ENCODE peak calls at places on chromosomes 11 and 22, in seven cellular contexts. D is HCT116, V is GM12878, Z is K562, U is H1, X is SK-N-SH, P is HepG2. K is an unnamed sample.
A peak's percentile ranks its signal among the peaks of the same experiment; 100 is the strongest.

GRCh38 chr11:85526564-85526963 is 100.6 kb downstream of the DLG2 start:
- DNase-seq in P (no peak), Z (no peak), D (no peak), X (no peak), V (no peak), U (no peak), K (no peak)

GRCh38 chr11:57649826-57650738 is at the start of gene YPEL4:
- DNase-seq in Z (peak; percentile 83), D (no peak), U (no peak), V (no peak), X (peak; percentile 88), P (no peak), K (no peak)

GRCh38 chr22:44645083-44645482 is 56.9 kb upstream of the PRR5 start:
- DNase-seq in P (peak; percentile 82), D (no peak), X (peak; percentile 11), U (no peak), V (no peak), Z (no peak), K (no peak)

GRCh38 chr11:68812526-68812925 is 29.2 kb downstream of the CPT1A start:
- DNase-seq in D (no peak), V (no peak), X (no peak), U (no peak), Z (no peak), P (no peak), K (no peak)

GRCh38 chr11:123211981-123212380 is 16.9 kb upstream of the CLMP start:
- DNase-seq in X (no peak), D (no peak), Z (no peak), P (no peak), U (no peak), V (no peak), K (no peak)

GRCh38 chr11:29318134-29318845 is 698.5 kb downstream of the KCNA4 start:
- DNase-seq in D (no peak), P (no peak), Z (no peak), V (no peak), X (no peak), U (no peak), K (no peak)

GRCh38 chr22:20571531-20572007 is 64.2 kb downstream of the MED15 start:
- DNase-seq in P (peak; percentile 16), D (no peak), Z (peak; percentile 99), U (no peak), X (peak; percentile 81), V (no peak), K (peak; percentile 13)

GRCh38 chr22:23073506-23074229 is 3.3 kb downstream of the GNAZ start:
- DNase-seq in P (no peak), V (no peak), D (no peak), U (no peak), X (no peak), Z (no peak), K (no peak)

GRCh38 chr11:86727105-86727504 is 54.7 kb upstream of the ME3 start:
- DNase-seq in X (no peak), U (no peak), Z (no peak), D (no peak), V (no peak), P (no peak), K (no peak)

GRCh38 chr11:134497586-134497985 is 85.5 kb upstream of the B3GAT1 start:
- DNase-seq in V (no peak), P (no peak), D (no peak), X (no peak), Z (no peak), U (no peak), K (no peak)

GRCh38 chr22:44972363-44973083 is 37.3 kb downstream of the PHF21B start:
- DNase-seq in Z (no peak), U (no peak), X (no peak), D (no peak), P (no peak), V (no peak), K (no peak)

GRCh38 chr22:20422965-20423635 is 14.5 kb downstream of the SCARF2 start:
- DNase-seq in V (no peak), X (peak; percentile 88), Z (no peak), D (no peak), U (no peak), P (no peak), K (no peak)

GRCh38 chr11:2694995-2695939 is 4.5 kb downstream of the KCNQ1OT1 start:
- DNase-seq in V (no peak), Z (no peak), P (no peak), D (no peak), X (no peak), U (no peak), K (no peak)

GRCh38 chr22:23132376-23133091 is 9.3 kb downstream of the RSPH14 start:
- DNase-seq in P (no peak), Z (peak; percentile 54), U (no peak), D (no peak), V (no peak), X (no peak), K (no peak)

GRCh38 chr11:16110862-16111261 is 245.5 kb downstream of the SOX6 start:
- DNase-seq in V (no peak), P (no peak), D (no peak), X (no peak), Z (no peak), U (no peak), K (no peak)

GRCh38 chr22:42217752-42218280 is 52.6 kb downstream of the TCF20 start:
- DNase-seq in U (peak; percentile 3), Z (no peak), D (no peak), P (no peak), X (no peak), V (no peak), K (no peak)

GRCh38 chr11:97871816-97872215 is 1148.9 kb upstream of the CNTN5 start:
- DNase-seq in V (no peak), P (no peak), D (no peak), Z (no peak), U (no peak), X (no peak), K (no peak)

GRCh38 chr11:69460540-69461257 is 20.8 kb upstream of the LINC01488 start:
- DNase-seq in Z (no peak), D (peak; percentile 29), V (no peak), X (no peak), P (peak; percentile 30), U (no peak), K (no peak)

GRCh38 chr22:28955817-28956216 is 72.4 kb downstream of the ZNRF3 start:
- DNase-seq in D (no peak), V (peak; percentile 60), X (no peak), Z (no peak), U (no peak), P (no peak), K (no peak)

GRCh38 chr11:6319001-6319878 is 1.1 kb downstream of the CAVIN3 start:
- DNase-seq in X (peak; percentile 16), U (no peak), V (no peak), P (no peak), Z (no peak), D (no peak), K (peak; percentile 78)

GRCh38 chr11:16945671-16946469 is 68.3 kb downstream of the PLEKHA7 start:
- DNase-seq in P (peak; percentile 68), D (peak; percentile 51), Z (peak; percentile 56), U (no peak), V (peak; percentile 61), X (peak; percentile 77), K (peak; percentile 36)

GRCh38 chr11:26700536-26701235 is 21.2 kb downstream of the SLC5A12 start:
- DNase-seq in U (no peak), D (no peak), P (no peak), X (peak; percentile 36), Z (no peak), V (no peak), K (no peak)

GRCh38 chr11:45580399-45580798 is 85.0 kb downstream of the CHST1 start:
- DNase-seq in U (no peak), P (no peak), Z (no peak), D (no peak), X (no peak), V (no peak), K (no peak)

GRCh38 chr11:94934362-94934761 is 39.0 kb downstream of the CWC15 start:
- DNase-seq in X (peak; percentile 51), V (no peak), D (no peak), P (no peak), Z (no peak), U (no peak), K (no peak)

GRCh38 chr22:50739894-50740293 is 1.9 kb downstream of the ACR start:
- DNase-seq in Z (no peak), D (no peak), U (no peak), V (no peak), P (no peak), X (no peak), K (no peak)

GRCh38 chr11:128835741-128836410 is 31.2 kb downstream of the KCNJ1 start:
- DNase-seq in P (peak; percentile 17), U (no peak), D (no peak), X (no peak), Z (no peak), V (no peak), K (no peak)
- TF ChIP-seq SIN3A in P (no peak), U (no peak), D (no peak), X (no peak), Z (no peak), V (no peak), K (no peak)

GRCh38 chr22:37676691-37677627 is 1.5 kb downstream of the LGALS1 start:
- DNase-seq in D (peak; percentile 69), V (no peak), P (peak; percentile 75), X (peak; percentile 91), Z (peak; percentile 77), U (peak; percentile 78), K (peak; percentile 61)
- H3K4me1 ChIP-seq in D (peaks cover 75% of the 10 kb centered on the region), V (peaks cover 37% of the 10 kb centered on the region), P (peaks cover 54% of the 10 kb centered on the region), X (peaks cover 22% of the 10 kb centered on the region), Z (peaks cover 9% of the 10 kb centered on the region), U (peaks cover 19% of the 10 kb centered on the region), K (peaks cover 32% of the 10 kb centered on the region)

DNA sequence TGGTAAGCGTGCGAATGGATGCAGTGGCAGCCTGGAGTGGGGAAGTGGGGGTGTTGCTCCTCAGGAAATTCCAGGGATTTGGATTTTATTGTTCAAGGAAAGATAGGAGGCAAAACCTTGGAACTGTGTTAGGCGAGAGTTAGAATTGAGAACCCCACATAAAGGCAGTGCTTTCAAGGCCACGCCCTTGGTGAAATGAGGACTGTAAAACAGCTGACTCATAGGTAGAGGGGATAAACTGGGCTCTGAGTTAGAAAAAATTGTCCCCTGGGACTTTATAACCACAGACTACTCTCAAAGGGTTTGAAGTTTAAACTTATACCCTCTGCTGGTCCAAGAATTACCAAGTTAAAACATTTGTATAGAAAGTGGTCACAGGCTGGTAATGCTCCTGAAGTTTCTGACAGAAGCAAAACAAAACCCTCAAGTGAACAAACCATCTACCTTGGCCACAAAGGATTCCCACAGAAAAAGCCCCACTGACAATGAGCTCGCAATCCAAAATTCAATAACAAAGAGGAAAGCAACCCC is 250.3 kb upstream of the TBCEL start:
- DNase-seq in Z (no peak), X (no peak), D (no peak), P (no peak), V (peak; percentile 89), U (no peak), K (no peak)
- TF ChIP-seq SIN3A in Z (no peak), X (no peak), D (no peak), P (no peak), V (no peak), U (no peak), K (no peak)

DNA sequence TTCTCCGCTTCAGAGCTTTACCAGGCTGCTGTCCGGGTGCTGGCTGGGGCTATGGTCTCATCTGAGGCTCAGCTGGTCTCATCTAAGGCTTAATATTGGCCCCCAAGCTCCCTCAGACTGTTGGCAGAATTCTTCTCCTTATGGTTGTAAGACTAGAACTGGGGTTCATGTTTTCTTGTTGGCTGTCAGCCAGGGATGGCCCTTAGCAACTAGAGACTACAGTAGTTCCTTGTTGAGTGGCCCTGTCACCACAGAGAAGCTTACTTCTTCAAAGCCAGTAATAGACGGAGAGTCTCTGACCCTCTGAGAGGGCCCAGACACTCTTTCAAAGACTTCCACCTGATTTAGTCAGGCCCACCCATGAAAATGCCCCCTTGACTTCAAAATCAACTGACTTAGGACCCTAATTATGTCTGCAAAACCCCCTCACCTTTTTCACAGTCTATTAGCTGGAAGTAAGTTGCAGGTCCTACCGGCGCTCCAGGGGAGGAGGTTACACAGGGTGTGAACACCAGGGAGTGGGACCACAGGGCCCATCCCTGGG is 24.2 kb upstream of the TREH start:
- DNase-seq in Z (no peak), D (no peak), U (no peak), V (no peak), X (no peak), P (no peak), K (no peak)
- H3K4me1 ChIP-seq in Z (peaks cover 6% of the 10 kb centered on the region), D (peaks cover 12% of the 10 kb centered on the region), U (peaks cover 9% of the 10 kb centered on the region), V (peaks cover 21% of the 10 kb centered on the region), X (peaks cover 12% of the 10 kb centered on the region), P (peaks cover 17% of the 10 kb centered on the region), K (no peaks in the 10 kb centered on the region)